ENCODE peak calls at places on chromosomes 2 and 18, in eight cellular contexts. V, M, Z, G, X, Y, A and F are unnamed samples.

GRCh38 chr18:57959278-57959677 is 84.7 kb upstream of the NEDD4L start:
- DNase-seq in V (no peak), M (peak; percentile 53), Z (peak; percentile 58), G (peak; percentile 56), X (no peak), Y (peak; percentile 47), A (peak; percentile 40), F (peak; percentile 49)

GRCh38 chr18:50051288-50051687 is 143.7 kb downstream of the MYO5B start:
- DNase-seq in V (peak; percentile 23), M (no peak), Z (no peak), G (no peak), X (no peak), Y (no peak), A (no peak), F (no peak)

GRCh38 chr18:38445485-38446145 is 880.0 kb upstream of the CELF4 start:
- DNase-seq in V (no peak), M (no peak), Z (no peak), G (no peak), X (no peak), Y (no peak), A (no peak), F (no peak)

GRCh38 chr2:216002693-216003092 is 10.7 kb downstream of the MREG start:
- DNase-seq in V (no peak), M (no peak), Z (no peak), G (no peak), X (no peak), Y (no peak), A (no peak), F (no peak)

GRCh38 chr2:17793803-17794349 is 22.4 kb upstream of the MSGN1 start:
- DNase-seq in V (no peak), M (peak; percentile 20), Z (no peak), G (peak; percentile 27), X (no peak), Y (no peak), A (no peak), F (no peak)

GRCh38 chr18:47893047-47893446 is 37.4 kb downstream of the SMAD2 start:
- DNase-seq in V (no peak), M (no peak), Z (no peak), G (peak; percentile 20), X (no peak), Y (no peak), A (no peak), F (no peak)

GRCh38 chr18:39946623-39947061 is 2008.4 kb upstream of the PIK3C3 start:
- DNase-seq in V (no peak), M (peak; percentile 75), Z (peak; percentile 29), G (peak; percentile 88), X (no peak), Y (peak; percentile 70), A (peak; percentile 90), F (peak; percentile 1)

GRCh38 chr2:209512951-209513350 is 89.1 kb downstream of the MAP2 start:
- DNase-seq in V (no peak), M (no peak), Z (no peak), G (no peak), X (no peak), Y (no peak), A (no peak), F (no peak)

GRCh38 chr2:224220581-224221255 is 181.2 kb downstream of the FAM124B start:
- DNase-seq in V (no peak), M (peak; percentile 53), Z (no peak), G (peak; percentile 55), X (no peak), Y (peak; percentile 48), A (peak; percentile 76), F (no peak)

GRCh38 chr2:225104971-225105370 is 62.7 kb upstream of the DOCK10 start:
- DNase-seq in V (no peak), M (no peak), Z (no peak), G (peak; percentile 46), X (no peak), Y (no peak), A (no peak), F (peak; percentile 77)

GRCh38 chr18:23872701-23873550 is 141.6 kb upstream of the TTC39C start:
- DNase-seq in V (peak; percentile 8), M (no peak), Z (no peak), G (no peak), X (peak; percentile 12), Y (no peak), A (peak; percentile 95), F (peak; percentile 95)

GRCh38 chr18:24342347-24342746 is 55.3 kb downstream of the OSBPL1A start:
- DNase-seq in V (no peak), M (no peak), Z (peak; percentile 74), G (no peak), X (no peak), Y (no peak), A (no peak), F (peak; percentile 17)

GRCh38 chr2:10765914-10766313 is 44.5 kb downstream of the ATP6V1C2 start:
- DNase-seq in V (no peak), M (no peak), Z (no peak), G (no peak), X (no peak), Y (no peak), A (no peak), F (no peak)

GRCh38 chr2:144460981-144461766 is 58.7 kb downstream of the ZEB2 start:
- DNase-seq in V (no peak), M (peak; percentile 80), Z (no peak), G (peak; percentile 95), X (no peak), Y (peak; percentile 57), A (no peak), F (no peak)

GRCh38 chr2:135931776-135932438 is 53.5 kb downstream of the DARS1 start:
- DNase-seq in V (no peak), M (no peak), Z (no peak), G (no peak), X (no peak), Y (no peak), A (no peak), F (no peak)

GRCh38 chr2:43040084-43040854 is 186.1 kb downstream of the ZFP36L2 start:
- DNase-seq in V (no peak), M (no peak), Z (no peak), G (no peak), X (no peak), Y (no peak), A (peak; percentile 62), F (peak; percentile 29)

GRCh38 chr2:60608679-60609078 is 55.2 kb upstream of the BCL11A start:
- DNase-seq in V (no peak), M (peak; percentile 5), Z (no peak), G (peak; percentile 6), X (no peak), Y (no peak), A (no peak), F (no peak)

GRCh38 chr2:199128476-199129214 is 329.1 kb downstream of the SATB2 start:
- DNase-seq in V (no peak), M (no peak), Z (no peak), G (no peak), X (no peak), Y (peak; percentile 30), A (no peak), F (no peak)

GRCh38 chr18:74478876-74479275 is 17.3 kb upstream of the CNDP2 start:
- DNase-seq in V (no peak), M (no peak), Z (no peak), G (no peak), X (no peak), Y (no peak), A (no peak), F (peak; percentile 72)

GRCh38 chr2:73708527-73708926 is 28.6 kb downstream of the TPRKB start:
- DNase-seq in V (no peak), M (no peak), Z (no peak), G (no peak), X (no peak), Y (no peak), A (peak; percentile 31), F (no peak)